ENCODE peak calls at places on chromosome 13, in four cellular contexts. I is H1, Y is K562, L is GM12878. J is an unnamed sample.

GRCh38 chr13:26758496-26759155 is 2.0 kb downstream of the GPR12 start:
- DNase-seq in I (no peak), Y (no peak), L (no peak), J (no peak)

GRCh38 chr13:45209229-45209628 is 8.4 kb upstream of the KCTD4 start:
- DNase-seq in I (no peak), Y (no peak), L (no peak), J (no peak)

GRCh38 chr13:36362251-36362650 is 16.1 kb upstream of the SPART start:
- DNase-seq in I (no peak), Y (no peak), L (no peak), J (no peak)

GRCh38 chr13:112450567-112451240 is 74.5 kb downstream of the SPACA7 start:
- DNase-seq in I (peak), Y (no peak), L (no peak), J (no peak)

GRCh38 chr13:91714726-91715334 is 316.4 kb downstream of the GPC5 start:
- DNase-seq in I (no peak), Y (no peak), L (no peak), J (peak)

GRCh38 chr13:34179481-34179880 is 361.5 kb downstream of the RFC3 start:
- DNase-seq in I (no peak), Y (no peak), L (no peak), J (no peak)

GRCh38 chr13:94121686-94122085 is 357.8 kb downstream of the DCT start:
- DNase-seq in I (no peak), Y (no peak), L (no peak), J (no peak)

GRCh38 chr13:111422352-111422751 is 101.9 kb downstream of the TEX29 start:
- DNase-seq in I (no peak), Y (no peak), L (no peak), J (no peak)

GRCh38 chr13:99151516-99151915 is 49.1 kb upstream of the UBAC2 start:
- DNase-seq in I (no peak), Y (peak), L (no peak), J (no peak)

GRCh38 chr13:98939552-98940306 is 38.1 kb downstream of the DOCK9 start:
- DNase-seq in I (no peak), Y (no peak), L (no peak), J (no peak)

GRCh38 chr13:80508031-80508430 is 167.1 kb upstream of the SPRY2 start:
- DNase-seq in I (no peak), Y (no peak), L (no peak), J (no peak)

GRCh38 chr13:99636306-99636705 is 135.0 kb downstream of the TM9SF2 start:
- DNase-seq in I (no peak), Y (no peak), L (no peak), J (no peak)

GRCh38 chr13:64446372-64446771 is 2783.8 kb downstream of the PCDH9 start:
- DNase-seq in I (no peak), Y (no peak), L (no peak), J (peak)

GRCh38 chr13:99071211-99071610 is 93.3 kb upstream of the DOCK9 start:
- DNase-seq in I (no peak), Y (no peak), L (no peak), J (no peak)

GRCh38 chr13:40113644-40114304 is 458.3 kb downstream of the COG6 start:
- DNase-seq in I (no peak), Y (no peak), L (no peak), J (no peak)

GRCh38 chr13:97395437-97396136 is 38.4 kb upstream of the RAP2A start:
- DNase-seq in I (no peak), Y (no peak), L (no peak), J (no peak)

GRCh38 chr13:110425444-110425780 is 118.3 kb downstream of the COL4A2 start:
- DNase-seq in I (no peak), Y (no peak), L (no peak), J (no peak)

GRCh38 chr13:94154362-94154761 is 325.1 kb downstream of the DCT start:
- DNase-seq in I (no peak), Y (no peak), L (no peak), J (no peak)

GRCh38 chr13:112605531-112605990 is 17.6 kb upstream of the TUBGCP3 start:
- DNase-seq in I (no peak), Y (no peak), L (no peak), J (no peak)

GRCh38 chr13:109747524-109747923 is 38.9 kb downstream of the IRS2 start:
- DNase-seq in I (no peak), Y (no peak), L (no peak), J (no peak)

GRCh38 chr13:92225861-92226260 is 827.4 kb downstream of the GPC5 start:
- DNase-seq in I (no peak), Y (no peak), L (no peak), J (no peak)

GRCh38 chr13:41699759-41700158 is 242.4 kb downstream of the RGCC start:
- DNase-seq in I (no peak), Y (no peak), L (no peak), J (no peak)

GRCh38 chr13:26390203-26390602 is 136.3 kb downstream of the CDK8 start:
- DNase-seq in I (no peak), Y (no peak), L (no peak), J (no peak)

GRCh38 chr13:47903836-47904235 is 97.2 kb downstream of the SUCLA2 start:
- DNase-seq in I (no peak), Y (no peak), L (no peak), J (no peak)
- TF ChIP-seq NRF1 in I (no peak), Y (no peak), L (no peak), J (no peak)

DNA sequence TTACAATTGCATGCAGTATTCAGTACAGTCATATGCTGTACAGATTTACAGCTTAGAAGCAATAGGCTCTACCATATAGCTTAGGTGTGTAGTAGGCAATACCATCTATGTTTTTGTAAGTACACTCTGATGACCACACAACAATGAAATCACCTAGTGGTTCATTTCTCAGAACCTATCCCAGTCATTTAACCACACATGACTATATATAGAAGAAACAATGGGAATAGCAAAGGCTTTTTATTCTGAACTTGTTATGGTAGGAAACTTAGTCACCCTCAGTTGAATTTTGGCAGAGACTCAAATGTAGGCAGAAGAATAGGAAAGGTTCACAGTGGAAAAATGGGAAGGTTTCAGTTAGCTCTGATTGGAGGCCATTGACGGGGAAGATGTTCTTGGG is 1075.1 kb upstream of the MIR17HG start:
- DNase-seq in I (no peak), Y (no peak), L (no peak), J (no peak)
- TF ChIP-seq NRF1 in I (no peak), Y (no peak), L (no peak), J (no peak)

GRCh38 chr13:50068508-50068907 is 53.3 kb downstream of the KCNRG start:
- DNase-seq in I (no peak), Y (no peak), L (no peak), J (no peak)

GRCh38 chr13:50069255-50069654 is 54.0 kb downstream of the KCNRG start:
- DNase-seq in I (no peak), Y (no peak), L (no peak), J (no peak)

GRCh38 chr13:50072676-50073075 is 57.4 kb downstream of the KCNRG start:
- DNase-seq in I (no peak), Y (no peak), L (no peak), J (no peak)

GRCh38 chr13:50073340-50073739 is 58.1 kb downstream of the KCNRG start:
- DNase-seq in I (no peak), Y (no peak), L (no peak), J (no peak)

DNA sequence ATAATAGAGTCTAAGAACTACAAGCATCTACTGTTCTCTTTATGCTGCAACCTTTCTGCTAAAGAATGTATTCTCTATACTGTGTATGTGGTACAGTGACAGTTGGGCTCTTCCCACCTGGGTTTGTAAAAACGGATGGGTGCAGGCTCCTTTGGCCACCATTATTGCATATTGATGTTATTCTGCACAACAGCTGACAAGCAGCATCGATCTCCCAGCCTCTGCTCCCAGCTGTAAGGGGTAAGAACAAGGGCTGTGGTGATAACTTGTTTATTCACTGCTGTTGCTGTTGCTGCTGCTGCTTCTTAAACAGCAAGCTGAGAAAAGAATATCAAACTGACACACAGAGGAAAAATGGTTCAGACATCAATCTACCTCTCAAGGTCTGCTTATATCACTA is 56.2 kb downstream of the KCNRG start:
- DNase-seq in I (no peak), Y (no peak), L (no peak), J (peak)
- TF ChIP-seq NRF1 in I (no peak), Y (no peak), L (no peak), J (no peak)

DNA sequence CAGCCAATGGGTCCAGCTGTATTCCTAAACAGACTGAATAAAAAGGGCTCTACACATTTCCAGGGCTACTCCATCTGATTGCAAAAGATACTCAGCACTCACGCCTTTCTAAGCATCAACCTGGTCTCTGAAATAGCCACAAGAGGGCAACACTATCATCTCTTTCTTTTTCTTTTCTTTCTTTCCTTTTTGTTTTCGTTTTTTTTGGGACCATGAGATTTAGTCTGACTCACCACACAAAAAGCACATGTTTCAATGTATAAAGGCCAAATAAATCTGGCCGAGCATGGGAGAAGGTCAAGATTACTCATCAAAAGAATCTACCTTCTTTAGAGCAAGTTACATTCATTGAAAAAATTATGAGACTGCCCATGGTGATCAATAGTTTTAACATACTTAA is 805.6 kb upstream of the ARGLU1 start:
- DNase-seq in I (no peak), Y (no peak), L (no peak), J (no peak)
- TF ChIP-seq NRF1 in I (no peak), Y (no peak), L (no peak), J (no peak)

J was measured in SK-N-SH.